ENCODE peak calls at places on chromosomes 13 and 19, in four cellular contexts. One of them, this sample, is unnamed.

GRCh38 chr13:37409756-37410155 is 188.8 kb downstream of the POSTN start:
- DNase-seq in type B pancreatic cell: no peak
- DNase-seq in NAMALWA: no peak
- DNase-seq in fibroblast of mammary gland: peak
- DNase-seq in this sample: no peak

GRCh38 chr19:57280913-57281425 is 684 bp downstream of the ZNF460 start:
- DNase-seq in type B pancreatic cell: no peak
- DNase-seq in NAMALWA: peak
- DNase-seq in fibroblast of mammary gland: peak
- DNase-seq in this sample: peak

GRCh38 chr13:114325729-114326128 is 11.4 kb downstream of the CHAMP1 start:
- DNase-seq in type B pancreatic cell: no peak
- DNase-seq in NAMALWA: no peak
- DNase-seq in fibroblast of mammary gland: no peak
- DNase-seq in this sample: no peak

GRCh38 chr19:18995804-18996241 is 37.5 kb downstream of the SUGP2 start:
- DNase-seq in type B pancreatic cell: no peak
- DNase-seq in NAMALWA: peak
- DNase-seq in fibroblast of mammary gland: peak
- DNase-seq in this sample: no peak

GRCh38 chr13:34779171-34779570 is 162.9 kb upstream of the NBEA start:
- DNase-seq in type B pancreatic cell: no peak
- DNase-seq in NAMALWA: no peak
- DNase-seq in fibroblast of mammary gland: no peak
- DNase-seq in this sample: no peak

GRCh38 chr19:2629491-2630351 is 72.8 kb downstream of the GNG7 start:
- DNase-seq in type B pancreatic cell: no peak
- DNase-seq in NAMALWA: no peak
- DNase-seq in fibroblast of mammary gland: peak
- DNase-seq in this sample: no peak

GRCh38 chr13:99013951-99014350 is 36.1 kb upstream of the DOCK9 start:
- DNase-seq in type B pancreatic cell: no peak
- DNase-seq in NAMALWA: no peak
- DNase-seq in fibroblast of mammary gland: no peak
- DNase-seq in this sample: no peak

GRCh38 chr13:27794075-27794691 is 1.9 kb downstream of the GSX1 start:
- DNase-seq in type B pancreatic cell: no peak
- DNase-seq in NAMALWA: no peak
- DNase-seq in fibroblast of mammary gland: no peak
- DNase-seq in this sample: no peak

GRCh38 chr19:46393456-46394397 is 19.6 kb downstream of the CCDC8 start:
- DNase-seq in type B pancreatic cell: no peak
- DNase-seq in NAMALWA: no peak
- DNase-seq in fibroblast of mammary gland: no peak
- DNase-seq in this sample: no peak

GRCh38 chr19:53581871-53582279 is 43.9 kb downstream of the ZNF331 start:
- DNase-seq in type B pancreatic cell: no peak
- DNase-seq in NAMALWA: no peak
- DNase-seq in fibroblast of mammary gland: no peak
- DNase-seq in this sample: no peak

GRCh38 chr19:10624585-10624984 is 768 bp upstream of the SLC44A2 start:
- DNase-seq in type B pancreatic cell: no peak
- DNase-seq in NAMALWA: no peak
- DNase-seq in fibroblast of mammary gland: no peak
- DNase-seq in this sample: no peak

GRCh38 chr19:55483681-55484361 is 1.2 kb upstream of the NAT14 start:
- DNase-seq in type B pancreatic cell: no peak
- DNase-seq in NAMALWA: no peak
- DNase-seq in fibroblast of mammary gland: no peak
- DNase-seq in this sample: no peak

GRCh38 chr13:94640676-94641075 is 39.0 kb downstream of the GPR180 start:
- DNase-seq in type B pancreatic cell: no peak
- DNase-seq in NAMALWA: no peak
- DNase-seq in fibroblast of mammary gland: peak
- DNase-seq in this sample: no peak

GRCh38 chr13:109256866-109257760 is 529.3 kb downstream of the IRS2 start:
- DNase-seq in type B pancreatic cell: no peak
- DNase-seq in NAMALWA: no peak
- DNase-seq in fibroblast of mammary gland: peak
- DNase-seq in this sample: no peak

GRCh38 chr19:10112895-10113591 is 1.6 kb downstream of the P2RY11 start:
- DNase-seq in type B pancreatic cell: no peak
- DNase-seq in NAMALWA: peak
- DNase-seq in fibroblast of mammary gland: peak
- DNase-seq in this sample: peak

GRCh38 chr13:32047088-32047487 is 15.5 kb downstream of the FRY start:
- DNase-seq in type B pancreatic cell: no peak
- DNase-seq in NAMALWA: peak
- DNase-seq in fibroblast of mammary gland: no peak
- DNase-seq in this sample: no peak

GRCh38 chr13:32031025-32031814 is at the start of gene FRY:
- DNase-seq in type B pancreatic cell: peak
- DNase-seq in NAMALWA: peak
- DNase-seq in fibroblast of mammary gland: peak
- DNase-seq in this sample: peak

GRCh38 chr19:55695511-55696290 is 20.7 kb downstream of the EPN1 start:
- DNase-seq in type B pancreatic cell: no peak
- DNase-seq in NAMALWA: no peak
- DNase-seq in fibroblast of mammary gland: no peak
- DNase-seq in this sample: no peak

GRCh38 chr19:51712461-51713081 is 11.2 kb downstream of the HAS1 start:
- DNase-seq in type B pancreatic cell: no peak
- DNase-seq in NAMALWA: peak
- DNase-seq in fibroblast of mammary gland: peak
- DNase-seq in this sample: no peak

GRCh38 chr19:4369888-4370260 is 26.5 kb downstream of the MPND start:
- DNase-seq in type B pancreatic cell: no peak
- DNase-seq in NAMALWA: peak
- DNase-seq in fibroblast of mammary gland: peak
- DNase-seq in this sample: no peak